ENCODE peak calls at places on chromosomes 2 and 18, in six cellular contexts. P is GM10248, S is neural progenitor cell, D is hepatocyte, U is lower lobe of right lung, G is left lung. Y is an unnamed sample.

GRCh38 chr2:85222792-85223191 is 89.6 kb downstream of the TCF7L1 start:
- DNase-seq in D (no peak), U (no peak), G (no peak), S (no peak), P (no peak), Y (no peak)

GRCh38 chr18:78929502-78929901 is 50.1 kb upstream of the SALL3 start:
- DNase-seq in D (no peak), P (no peak), S (no peak), U (no peak), G (no peak), Y (no peak)

GRCh38 chr2:200354823-200355751 is 48.6 kb downstream of the SPATS2L start:
- DNase-seq in G (no peak), P (no peak), U (no peak), D (no peak), S (no peak), Y (no peak)

GRCh38 chr2:30541680-30542079 is 94.6 kb downstream of the LCLAT1 start:
- DNase-seq in D (no peak), S (no peak), G (no peak), P (no peak), U (no peak), Y (no peak)

GRCh38 chr2:88735133-88735532 is 43.7 kb downstream of the RPIA start:
- DNase-seq in G (no peak), S (no peak), D (no peak), P (no peak), U (no peak), Y (no peak)

GRCh38 chr18:12305930-12306629 is 2.0 kb upstream of the TUBB6 start:
- DNase-seq in U (no peak), P (no peak), G (no peak), D (no peak), S (peak; percentile 71), Y (peak; percentile 31)

GRCh38 chr18:21894619-21895367 is 154.2 kb downstream of the MIB1 start:
- DNase-seq in U (no peak), D (no peak), P (no peak), S (no peak), G (peak; percentile 45), Y (no peak)

GRCh38 chr2:27262379-27263286 is at the start of gene SLC30A3:
- DNase-seq in S (peak; percentile 74), D (peak; percentile 78), G (peak; percentile 71), P (peak; percentile 90), U (peak; percentile 74), Y (peak; percentile 78)

GRCh38 chr18:74146756-74147155 is 878 bp downstream of the FBXO15 start:
- DNase-seq in G (no peak), S (no peak), U (no peak), D (no peak), P (no peak), Y (no peak)

GRCh38 chr2:239912171-239912937 is 112.8 kb downstream of the NDUFA10 start:
- DNase-seq in P (no peak), G (no peak), D (no peak), U (no peak), S (no peak), Y (no peak)

GRCh38 chr18:79402977-79403722 is 7.4 kb downstream of the NFATC1 start:
- DNase-seq in G (no peak), P (no peak), D (no peak), U (peak; percentile 78), S (no peak), Y (peak; percentile 43)

GRCh38 chr2:152383702-152384101 is 48.7 kb downstream of the FMNL2 start:
- DNase-seq in G (no peak), D (no peak), P (no peak), S (no peak), U (no peak), Y (no peak)

GRCh38 chr2:217822296-217823252 is 180.2 kb downstream of the TNS1 start:
- DNase-seq in G (no peak), P (no peak), S (peak; percentile 31), D (no peak), U (peak; percentile 61), Y (no peak)

GRCh38 chr2:16161768-16162490 is 221.6 kb downstream of the MYCN start:
- DNase-seq in U (no peak), S (no peak), D (no peak), P (no peak), G (no peak), Y (no peak)

GRCh38 chr2:168639501-168639900 is 162.9 kb upstream of the NOSTRIN start:
- DNase-seq in U (no peak), D (peak; percentile 82), P (no peak), S (peak; percentile 43), G (peak; percentile 40), Y (no peak)

GRCh38 chr2:224958873-224959272 is 83.4 kb downstream of the DOCK10 start:
- DNase-seq in P (no peak), S (no peak), G (no peak), D (no peak), U (no peak), Y (no peak)

GRCh38 chr2:138493334-138493733 is 8.2 kb upstream of the SPOPL start:
- DNase-seq in S (no peak), G (no peak), U (no peak), D (no peak), P (no peak), Y (no peak)

GRCh38 chr2:234951386-234952269 is at the start of gene SH3BP4:
- DNase-seq in S (peak; percentile 92), P (no peak), G (peak; percentile 84), D (peak; percentile 95), U (peak; percentile 88), Y (peak; percentile 92)

GRCh38 chr2:197461073-197461472 is 7.7 kb downstream of the COQ10B start:
- DNase-seq in U (no peak), P (no peak), G (no peak), D (peak; percentile 25), S (no peak), Y (no peak)

GRCh38 chr18:40313030-40313642 is 1641.9 kb upstream of the PIK3C3 start:
- DNase-seq in P (no peak), S (no peak), D (no peak), G (no peak), U (no peak), Y (no peak)

GRCh38 chr2:102486941-102487702 is 14.1 kb downstream of the SLC9A4 start:
- DNase-seq in S (no peak), D (no peak), U (no peak), G (no peak), P (no peak), Y (no peak)

GRCh38 chr2:239318790-239319189 is 82.0 kb downstream of the HDAC4 start:
- DNase-seq in D (no peak), U (peak; percentile 24), G (no peak), P (no peak), S (no peak), Y (no peak)

GRCh38 chr2:126972272-126972626 is 73.6 kb downstream of the TEX51 start:
- DNase-seq in P (no peak), U (no peak), D (no peak), S (no peak), G (no peak), Y (no peak)

GRCh38 chr2:46951290-46952064 is 35.9 kb upstream of the MCFD2 start:
- DNase-seq in G (no peak), S (no peak), U (no peak), P (no peak), D (no peak), Y (no peak)

GRCh38 chr2:59249441-59250330 is 1008.6 kb upstream of the FANCL start:
- DNase-seq in P (no peak), D (peak; percentile 6), S (peak; percentile 58), U (no peak), G (no peak), Y (peak; percentile 12)

GRCh38 chr2:43984533-43984932 is 11.3 kb downstream of the LRPPRC start:
- DNase-seq in S (no peak), G (no peak), D (no peak), U (no peak), P (no peak), Y (no peak)

GRCh38 chr2:43989549-43989948 is 6.2 kb downstream of the LRPPRC start:
- DNase-seq in D (no peak), U (no peak), G (no peak), S (no peak), P (no peak), Y (no peak)

GRCh38 chr2:43986600-43986999 is 9.2 kb downstream of the LRPPRC start:
- DNase-seq in P (no peak), G (no peak), S (no peak), U (no peak), D (no peak), Y (no peak)

GRCh38 chr2:43980902-43981301 is 14.9 kb downstream of the LRPPRC start:
- DNase-seq in G (no peak), P (no peak), U (no peak), S (no peak), D (no peak), Y (no peak)

DNA sequence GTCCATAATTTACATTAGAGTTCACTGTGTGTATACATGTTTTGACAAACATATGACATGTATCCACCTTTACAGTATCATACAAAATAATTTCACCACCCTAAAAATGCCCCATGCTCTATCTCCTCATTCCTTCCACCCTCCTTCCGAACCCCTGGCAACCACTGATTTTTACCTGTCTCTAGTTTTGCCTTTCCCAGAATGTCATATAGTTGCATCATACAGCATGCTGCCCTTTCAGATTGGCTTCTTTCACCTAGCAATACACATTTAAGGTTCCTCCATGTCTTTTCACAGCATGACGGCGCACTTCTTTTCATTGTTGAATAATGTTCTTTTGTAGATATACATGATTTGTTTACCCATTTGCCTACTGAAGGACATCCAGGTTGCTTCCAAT is 10.4 kb downstream of the LRPPRC start:
- DNase-seq in S (no peak), U (no peak), G (no peak), P (no peak), D (no peak), Y (no peak)
- TF ChIP-seq CTCF in S (no peak), U (no peak), G (no peak), P (no peak), D (no peak), Y (no peak)

GRCh38 chr18:37019157-37019571 is 190.2 kb downstream of the KIAA1328 start:
- DNase-seq in U (no peak), D (peak; percentile 29), P (no peak), G (no peak), S (peak; percentile 42), Y (no peak)
- TF ChIP-seq CTCF in U (no peak), D (peak; percentile 40), P (no peak), G (no peak), S (peak; percentile 56), Y (no peak)

DNA sequence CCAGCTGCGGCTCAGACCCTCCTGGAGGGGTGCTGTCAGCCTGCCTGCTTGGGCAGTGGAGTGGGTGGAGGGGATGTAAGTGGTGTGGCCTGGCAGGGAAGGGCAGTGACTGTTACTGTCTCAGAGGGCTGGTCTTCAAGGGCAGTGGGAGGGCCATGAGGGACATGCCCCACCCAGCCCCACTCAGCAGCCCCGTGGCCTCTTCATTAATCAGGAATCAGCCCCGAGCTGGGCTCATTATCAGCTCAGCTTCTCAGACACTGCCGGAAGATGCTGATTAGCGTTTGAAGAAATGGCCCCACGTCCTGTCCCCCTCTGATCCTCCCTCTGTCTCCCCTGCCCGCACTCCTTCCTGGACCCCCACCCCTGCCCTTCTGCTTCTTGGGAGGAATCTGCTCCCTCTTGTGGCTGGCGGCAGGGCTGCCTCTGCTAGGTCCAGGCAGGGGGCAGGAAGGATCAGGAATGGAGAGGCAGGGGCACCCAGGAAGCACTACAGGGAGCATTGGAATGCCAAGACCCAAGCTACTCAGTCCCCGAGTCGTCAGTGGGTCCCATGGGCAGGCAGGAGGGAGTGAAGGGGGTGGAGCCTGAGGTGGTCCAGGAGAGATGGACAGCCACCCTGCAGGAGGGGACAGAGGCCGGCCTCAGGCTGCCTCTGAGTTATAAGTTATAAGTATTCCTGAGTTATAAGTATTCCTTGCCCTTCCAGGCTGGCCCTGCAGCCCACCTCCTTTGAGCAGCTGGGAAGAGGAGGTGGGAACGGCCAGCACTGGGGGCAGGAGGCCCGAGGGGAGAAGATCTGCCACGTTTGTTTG is 7.0 kb downstream of the ASIC4 start:
- DNase-seq in P (no peak), U (no peak), D (peak; percentile 76), S (peak; percentile 80), G (no peak), Y (peak; percentile 63)
- TF ChIP-seq CTCF in P (peak; percentile 28), U (peak; percentile 41), D (peak; percentile 74), S (peak; percentile 80), G (peak; percentile 27), Y (peak; percentile 62)

GRCh38 chr2:112493048-112493447 is 11.1 kb downstream of the TTL start:
- DNase-seq in G (no peak), P (no peak), U (no peak), D (no peak), S (no peak), Y (no peak)
- TF ChIP-seq CTCF in G (no peak), P (no peak), U (no peak), D (no peak), S (no peak), Y (no peak)